ENCODE peak calls at places on chromosomes 4 and X, in ten cellular contexts. P is ACHN; S is CD4-positive, alpha-beta T cell; A is HFFc6; C is MCF 10A; Q is mucosa of gallbladder; B is GM13977; D is CD8-positive, alpha-beta T cell; W is NCI-H1092 treated with DMSO at 0.1 percent for 48 hours; H is NCI-H345. N is an unnamed sample.

GRCh38 chrX:86039625-86040568 is 7.5 kb downstream of the CHM start:
- DNase-seq in C (no peak), A (no peak), H (no peak), B (no peak), D (no peak), Q (no peak), W (no peak), P (no peak), S (no peak), N (no peak)

GRCh38 chrX:100648601-100649417 is 4.8 kb downstream of the SRPX2 start:
- DNase-seq in H (peak), W (no peak), C (no peak), D (no peak), Q (no peak), P (no peak), A (peak), B (no peak), S (no peak), N (no peak)

GRCh38 chr4:110514889-110515479 is 39.0 kb downstream of the ENPEP start:
- DNase-seq in Q (no peak), D (no peak), C (peak), B (peak), P (peak), S (no peak), A (peak), W (peak), H (peak), N (no peak)

GRCh38 chr4:105978684-105979296 is 83.5 kb downstream of the NPNT start:
- DNase-seq in Q (no peak), P (peak), C (peak), H (no peak), B (no peak), A (peak), S (no peak), W (no peak), D (no peak), N (no peak)

GRCh38 chr4:3031357-3032064 is 42.8 kb downstream of the HTT-AS start:
- DNase-seq in W (no peak), H (no peak), Q (peak), C (peak), P (no peak), S (no peak), B (no peak), D (no peak), A (no peak), N (no peak)

GRCh38 chrX:111164728-111165127 is 68.7 kb downstream of the PAK3 start:
- DNase-seq in C (peak), H (no peak), S (no peak), B (no peak), A (no peak), D (no peak), W (peak), Q (no peak), P (no peak), N (no peak)

GRCh38 chr4:1050486-1051213 is 39.2 kb downstream of the FGFRL1 start:
- DNase-seq in Q (no peak), B (no peak), H (no peak), S (no peak), W (no peak), A (no peak), D (peak), C (no peak), P (no peak), N (no peak)

GRCh38 chrX:154809939-154810665 is 4.8 kb upstream of the MPP1 start:
- DNase-seq in P (no peak), Q (no peak), C (no peak), A (no peak), D (no peak), S (no peak), B (no peak), W (no peak), H (no peak), N (no peak)

GRCh38 chrX:12137982-12138365 is 299 bp upstream of the FRMPD4 start:
- DNase-seq in D (no peak), A (no peak), B (no peak), Q (no peak), C (no peak), S (no peak), P (no peak), H (peak), W (peak), N (no peak)

N was measured in NCI-H510A.